ENCODE peak calls at places on chromosome 9, in four cellular contexts. K is adrenal gland, O is stomach, V is heart left ventricle. B is an unnamed sample. For H3K4me1, the result is how much of the 10 kb centered on the place peaks cover.

GRCh38 chr9:19551124-19551929 is 142.5 kb downstream of the ACER2 start:
- DNase-seq in K (no peak), O (no peak), V (no peak), B (no peak)

GRCh38 chr9:137129089-137129455 is 9.9 kb upstream of the GRIN1 start:
- DNase-seq in K (peak), O (peak), V (no peak), B (no peak)

GRCh38 chr9:100679834-100680233 is 102.0 kb downstream of the CAVIN4 start:
- DNase-seq in K (no peak), O (no peak), V (no peak), B (no peak)

GRCh38 chr9:105647595-105648349 is 14.5 kb upstream of the TAL2 start:
- DNase-seq in K (no peak), O (no peak), V (no peak), B (peak)

GRCh38 chr9:124932355-124932754 is 8.5 kb downstream of the GOLGA1 start:
- DNase-seq in K (no peak), O (no peak), V (no peak), B (no peak)

GRCh38 chr9:108296056-108296455 is 559.7 kb downstream of the ACTL7B start:
- DNase-seq in K (no peak), O (no peak), V (no peak), B (no peak)

GRCh38 chr9:27865031-27865438 is 291.8 kb upstream of the C9orf72 start:
- DNase-seq in K (no peak), O (no peak), V (no peak), B (no peak)

GRCh38 chr9:128150594-128151342 is 1.5 kb downstream of the LCN2 start:
- DNase-seq in K (no peak), O (peak), V (no peak), B (peak)

GRCh38 chr9:127960410-127961165 is 20.2 kb downstream of the EEIG1 start:
- DNase-seq in K (no peak), O (no peak), V (no peak), B (no peak)

GRCh38 chr9:137409515-137409914 is 13.4 kb downstream of the EXD3 start:
- DNase-seq in K (no peak), O (no peak), V (no peak), B (no peak)

GRCh38 chr9:37650873-37651768 is at the start of gene FRMPD1:
- DNase-seq in K (peak), O (peak), V (peak), B (peak)

GRCh38 chr9:104808030-104808614 is 44.2 kb downstream of the NIPSNAP3B start:
- DNase-seq in K (peak), O (peak), V (peak), B (peak)

GRCh38 chr9:97545507-97545906 is 44.0 kb downstream of the TMOD1 start:
- DNase-seq in K (no peak), O (no peak), V (no peak), B (no peak)

GRCh38 chr9:98130576-98131228 is 11.7 kb upstream of the TRIM14 start:
- DNase-seq in K (no peak), O (no peak), V (no peak), B (no peak)

GRCh38 chr9:136438548-136438908 is 1.1 kb downstream of the INPP5E start:
- DNase-seq in K (no peak), O (no peak), V (no peak), B (no peak)

GRCh38 chr9:18632624-18633407 is 158.9 kb downstream of the ADAMTSL1 start:
- DNase-seq in K (peak), O (peak), V (peak), B (no peak)

GRCh38 chr9:7336356-7337075 is 463.1 kb downstream of the DMAC1 start:
- DNase-seq in K (no peak), O (no peak), V (no peak), B (no peak)

GRCh38 chr9:68739631-68740174 is 34.7 kb downstream of the PIP5K1B start:
- DNase-seq in K (no peak), O (peak), V (no peak), B (no peak)

GRCh38 chr9:71121275-71122168 is at the start of gene TRPM3:
- DNase-seq in K (no peak), O (no peak), V (no peak), B (no peak)

GRCh38 chr9:37639109-37639748 is 11.5 kb upstream of the FRMPD1 start:
- DNase-seq in K (no peak), O (no peak), V (no peak), B (no peak)

GRCh38 chr9:33858346-33858869 is 41.4 kb downstream of the UBE2R2 start:
- DNase-seq in K (no peak), O (no peak), V (no peak), B (no peak)

GRCh38 chr9:20848490-20848889 is 164.4 kb downstream of the FOCAD start:
- DNase-seq in K (no peak), O (no peak), V (no peak), B (no peak)

GRCh38 chr9:100066539-100066938 is 32.3 kb downstream of the ERP44 start:
- DNase-seq in K (no peak), O (no peak), V (no peak), B (no peak)

GRCh38 chr9:127926961-127927456 is 3.6 kb downstream of the PIP5KL1 start:
- DNase-seq in K (no peak), O (no peak), V (no peak), B (no peak)

GRCh38 chr9:14838701-14839100 is 71.5 kb downstream of the FREM1 start:
- DNase-seq in K (no peak), O (no peak), V (no peak), B (no peak)

GRCh38 chr9:100486479-100487176 is 13.7 kb downstream of the TMEFF1 start:
- DNase-seq in K (no peak), O (no peak), V (no peak), B (no peak)

GRCh38 chr9:98603821-98604383 is 104.8 kb downstream of the GABBR2 start:
- DNase-seq in K (no peak), O (no peak), V (no peak), B (no peak)

GRCh38 chr9:86866739-86867138 is 80.6 kb downstream of the GAS1 start:
- DNase-seq in K (no peak), O (no peak), V (no peak), B (no peak)

GRCh38 chr9:133780404-133780945 is 42.3 kb upstream of the SARDH start:
- DNase-seq in K (no peak), O (no peak), V (no peak), B (no peak)

GRCh38 chr9:111903996-111904395 is 7.4 kb downstream of the UGCG start:
- DNase-seq in K (no peak), O (no peak), V (no peak), B (no peak)

GRCh38 chr9:87336914-87337333 is 160.7 kb upstream of the DAPK1 start:
- DNase-seq in K (peak), O (peak), V (no peak), B (peak)

GRCh38 chr9:87883274-87883673 is 597 bp downstream of the SPATA31E1 start:
- DNase-seq in K (no peak), O (no peak), V (no peak), B (no peak)

GRCh38 chr9:19074836-19075235 is 25.6 kb downstream of the RRAGA start:
- DNase-seq in K (no peak), O (no peak), V (no peak), B (no peak)

GRCh38 chr9:128374221-128374675 is 3.1 kb downstream of the URM1 start:
- DNase-seq in K (no peak), O (no peak), V (no peak), B (no peak)

GRCh38 chr9:21711504-21711903 is 90.9 kb upstream of the MTAP start:
- DNase-seq in K (no peak), O (no peak), V (no peak), B (no peak)

DNA sequence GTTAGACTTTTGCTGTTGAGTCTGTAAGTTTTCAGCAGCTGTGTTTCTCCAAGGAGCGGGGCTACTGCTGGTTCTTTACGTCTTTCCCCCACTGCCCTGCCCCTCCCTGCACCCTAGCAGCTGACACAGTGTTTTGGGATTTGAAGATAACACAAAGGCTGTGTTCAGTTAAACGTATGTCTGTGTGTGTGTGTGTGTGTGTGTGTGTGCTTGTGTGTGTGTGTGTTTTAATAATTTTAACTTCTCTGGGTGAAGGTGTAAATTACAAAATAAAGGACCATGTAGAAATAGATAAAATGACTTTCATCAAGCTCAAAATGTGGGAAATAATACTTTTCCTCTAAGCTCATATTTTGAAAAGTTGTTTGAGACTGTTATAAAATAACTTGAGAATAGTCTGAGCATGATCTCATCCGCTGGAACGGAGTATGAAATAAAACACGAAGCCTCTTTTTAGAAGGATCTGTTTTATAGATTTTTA is 10.9 kb downstream of the ABL1 start:
- DNase-seq in K (no peak), O (no peak), V (peak), B (no peak)
- H3K27ac ChIP-seq in K (peak), O (peak), V (peak), B (peak)

GRCh38 chr9:23824241-23825142 is 1.5 kb downstream of the ELAVL2 start:
- DNase-seq in K (peak), O (no peak), V (no peak), B (no peak)
- H3K4me3 ChIP-seq in K (no peak), O (peak), V (peak), B (peak)

GRCh38 chr9:113616116-113616515 is 152.6 kb downstream of the RGS3 start:
- DNase-seq in K (no peak), O (no peak), V (no peak), B (no peak)
- H3K4me1 ChIP-seq in K (under half), O (under half), V (half or more), B (under half)

DNA sequence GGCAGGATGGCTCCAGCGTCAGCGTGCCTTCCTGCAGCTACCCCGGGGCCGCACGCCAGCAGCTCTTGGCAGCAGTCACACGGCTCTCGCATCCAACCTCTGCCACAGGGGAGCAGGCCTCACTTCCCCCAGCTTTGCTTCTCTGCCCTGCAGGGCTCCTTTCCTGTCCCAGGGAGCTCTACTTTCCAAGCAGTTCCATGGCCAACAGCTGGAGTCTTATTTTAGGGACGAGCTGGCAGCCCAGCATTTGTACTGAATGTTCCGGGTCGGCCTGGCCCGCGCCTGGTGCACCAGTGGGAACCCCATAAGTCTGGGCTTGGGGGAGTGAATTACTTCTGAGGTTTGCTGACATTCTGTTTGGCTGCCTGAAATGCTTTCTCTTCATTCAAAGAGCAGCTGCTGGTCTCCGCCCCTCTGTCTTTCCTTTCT is 34.6 kb downstream of the GADD45G start:
- DNase-seq in K (no peak), O (peak), V (peak), B (peak)
- H3K27ac ChIP-seq in K (no peak), O (peak), V (peak), B (peak)

B was measured in ovary.